ENCODE peak calls at places on chromosomes 13 and 19, in six cellular contexts. One of them, this sample, is unnamed.

GRCh38 chr13:69485991-69486592 is 621.5 kb upstream of the ATXN8OS start:
- DNase-seq in H1: no peak
- DNase-seq in K562: no peak
- DNase-seq in GM12878: no peak
- DNase-seq in HepG2: no peak
- DNase-seq in HCT116: no peak
- DNase-seq in this sample: no peak

GRCh38 chr13:35630551-35631275 is 154.2 kb upstream of the MAB21L1 start:
- DNase-seq in H1: no peak
- DNase-seq in K562: peak; percentile 12
- DNase-seq in GM12878: no peak
- DNase-seq in HepG2: peak; percentile 52
- DNase-seq in HCT116: peak; percentile 40
- DNase-seq in this sample: peak; percentile 15

GRCh38 chr13:94269557-94269956 is 209.9 kb downstream of the DCT start:
- DNase-seq in H1: no peak
- DNase-seq in K562: no peak
- DNase-seq in GM12878: no peak
- DNase-seq in HepG2: no peak
- DNase-seq in HCT116: no peak
- DNase-seq in this sample: no peak

GRCh38 chr13:113035209-113035800 is 66.3 kb downstream of the MCF2L start:
- DNase-seq in H1: no peak
- DNase-seq in K562: no peak
- DNase-seq in GM12878: no peak
- DNase-seq in HepG2: no peak
- DNase-seq in HCT116: no peak
- DNase-seq in this sample: no peak

GRCh38 chr13:78714717-78715116 is 55.8 kb upstream of the OBI1 start:
- DNase-seq in H1: no peak
- DNase-seq in K562: no peak
- DNase-seq in GM12878: no peak
- DNase-seq in HepG2: no peak
- DNase-seq in HCT116: no peak
- DNase-seq in this sample: no peak

GRCh38 chr13:110790371-110790770 is 76.9 kb downstream of the ING1 start:
- DNase-seq in H1: no peak
- DNase-seq in K562: no peak
- DNase-seq in GM12878: no peak
- DNase-seq in HepG2: no peak
- DNase-seq in HCT116: no peak
- DNase-seq in this sample: no peak

GRCh38 chr19:17112271-17112670 is 36.7 kb downstream of the MYO9B start:
- DNase-seq in H1: no peak
- DNase-seq in K562: no peak
- DNase-seq in GM12878: no peak
- DNase-seq in HepG2: no peak
- DNase-seq in HCT116: no peak
- DNase-seq in this sample: no peak

GRCh38 chr13:46211116-46211515 is 612 bp upstream of the LRRC63 start:
- DNase-seq in H1: no peak
- DNase-seq in K562: peak; percentile 85
- DNase-seq in GM12878: no peak
- DNase-seq in HepG2: no peak
- DNase-seq in HCT116: no peak
- DNase-seq in this sample: no peak

GRCh38 chr13:71218960-71219359 is 648.0 kb downstream of the DACH1 start:
- DNase-seq in H1: no peak
- DNase-seq in K562: no peak
- DNase-seq in GM12878: no peak
- DNase-seq in HepG2: peak; percentile 7
- DNase-seq in HCT116: no peak
- DNase-seq in this sample: peak; percentile 8

GRCh38 chr19:48454150-48454730 is 1.1 kb upstream of the KCNJ14 start:
- DNase-seq in H1: no peak
- DNase-seq in K562: no peak
- DNase-seq in GM12878: no peak
- DNase-seq in HepG2: no peak
- DNase-seq in HCT116: no peak
- DNase-seq in this sample: no peak

GRCh38 chr13:51148223-51148951 is 37.3 kb upstream of the C13orf42 start:
- DNase-seq in H1: peak; percentile 87
- DNase-seq in K562: no peak
- DNase-seq in GM12878: no peak
- DNase-seq in HepG2: no peak
- DNase-seq in HCT116: no peak
- DNase-seq in this sample: no peak

GRCh38 chr19:13091400-13092161 is 11.1 kb downstream of the LYL1 start:
- DNase-seq in H1: no peak
- DNase-seq in K562: no peak
- DNase-seq in GM12878: no peak
- DNase-seq in HepG2: no peak
- DNase-seq in HCT116: no peak
- DNase-seq in this sample: no peak

GRCh38 chr13:42883771-42884170 is 102.4 kb downstream of the FAM216B start:
- DNase-seq in H1: no peak
- DNase-seq in K562: no peak
- DNase-seq in GM12878: no peak
- DNase-seq in HepG2: no peak
- DNase-seq in HCT116: peak; percentile 2
- DNase-seq in this sample: no peak

GRCh38 chr19:10852098-10852800 is 4.0 kb downstream of the C19orf38 start:
- DNase-seq in H1: no peak
- DNase-seq in K562: no peak
- DNase-seq in GM12878: no peak
- DNase-seq in HepG2: peak; percentile 63
- DNase-seq in HCT116: no peak
- DNase-seq in this sample: no peak

GRCh38 chr19:58401825-58402433 is 6.5 kb downstream of the RNF225 start:
- DNase-seq in H1: no peak
- DNase-seq in K562: no peak
- DNase-seq in GM12878: no peak
- DNase-seq in HepG2: no peak
- DNase-seq in HCT116: no peak
- DNase-seq in this sample: no peak

GRCh38 chr19:19202707-19203011 is 555 bp downstream of the NR2C2AP start:
- DNase-seq in H1: no peak
- DNase-seq in K562: no peak
- DNase-seq in GM12878: no peak
- DNase-seq in HepG2: no peak
- DNase-seq in HCT116: no peak
- DNase-seq in this sample: no peak

GRCh38 chr13:102033316-102033715 is 368.5 kb downstream of the FGF14 start:
- DNase-seq in H1: no peak
- DNase-seq in K562: no peak
- DNase-seq in GM12878: no peak
- DNase-seq in HepG2: no peak
- DNase-seq in HCT116: no peak
- DNase-seq in this sample: no peak

GRCh38 chr13:31722684-31723083 is 16.6 kb upstream of the RXFP2 start:
- DNase-seq in H1: no peak
- DNase-seq in K562: no peak
- DNase-seq in GM12878: no peak
- DNase-seq in HepG2: no peak
- DNase-seq in HCT116: no peak
- DNase-seq in this sample: no peak

GRCh38 chr19:17830567-17831418 is 9.5 kb upstream of the INSL3 start:
- DNase-seq in H1: peak; percentile 93
- DNase-seq in K562: peak; percentile 92
- DNase-seq in GM12878: no peak
- DNase-seq in HepG2: no peak
- DNase-seq in HCT116: peak; percentile 91
- DNase-seq in this sample: peak; percentile 88

GRCh38 chr19:49217382-49217781 is 59.8 kb downstream of the TRPM4 start:
- DNase-seq in H1: no peak
- DNase-seq in K562: no peak
- DNase-seq in GM12878: no peak
- DNase-seq in HepG2: no peak
- DNase-seq in HCT116: no peak
- DNase-seq in this sample: no peak

GRCh38 chr13:41019027-41019487 is at the start of gene ELF1:
- DNase-seq in H1: no peak
- DNase-seq in K562: peak; percentile 84
- DNase-seq in GM12878: peak; percentile 88
- DNase-seq in HepG2: peak; percentile 65
- DNase-seq in HCT116: peak; percentile 85
- DNase-seq in this sample: no peak

GRCh38 chr19:13132471-13133166 is 14.6 kb downstream of the NACC1 start:
- DNase-seq in H1: no peak
- DNase-seq in K562: no peak
- DNase-seq in GM12878: no peak
- DNase-seq in HepG2: no peak
- DNase-seq in HCT116: no peak
- DNase-seq in this sample: no peak

GRCh38 chr19:1027953-1028902 is 1.8 kb downstream of the CNN2 start:
- DNase-seq in H1: no peak
- DNase-seq in K562: peak; percentile 80
- DNase-seq in GM12878: no peak
- DNase-seq in HepG2: peak; percentile 83
- DNase-seq in HCT116: peak; percentile 52
- DNase-seq in this sample: peak; percentile 87

GRCh38 chr19:47109541-47110375 is 3.8 kb downstream of the ZC3H4 start:
- DNase-seq in H1: no peak
- DNase-seq in K562: peak; percentile 85
- DNase-seq in GM12878: no peak
- DNase-seq in HepG2: no peak
- DNase-seq in HCT116: no peak
- DNase-seq in this sample: no peak
- TF ChIP-seq ZNF274 in H1: no peak
- TF ChIP-seq ZNF274 in K562: no peak
- TF ChIP-seq ZNF274 in GM12878: no peak
- TF ChIP-seq ZNF274 in HepG2: no peak
- TF ChIP-seq ZNF274 in HCT116: no peak
- TF ChIP-seq ZNF274 in this sample: no peak

GRCh38 chr19:47305309-47305751 is 4.3 kb upstream of the C5AR1 start:
- DNase-seq in H1: peak; percentile 51
- DNase-seq in K562: peak; percentile 83
- DNase-seq in GM12878: peak; percentile 62
- DNase-seq in HepG2: peak; percentile 81
- DNase-seq in HCT116: peak; percentile 61
- DNase-seq in this sample: peak; percentile 58
- TF ChIP-seq ZNF274 in H1: no peak
- TF ChIP-seq ZNF274 in K562: no peak
- TF ChIP-seq ZNF274 in GM12878: no peak
- TF ChIP-seq ZNF274 in HepG2: no peak
- TF ChIP-seq ZNF274 in HCT116: no peak
- TF ChIP-seq ZNF274 in this sample: no peak

DNA sequence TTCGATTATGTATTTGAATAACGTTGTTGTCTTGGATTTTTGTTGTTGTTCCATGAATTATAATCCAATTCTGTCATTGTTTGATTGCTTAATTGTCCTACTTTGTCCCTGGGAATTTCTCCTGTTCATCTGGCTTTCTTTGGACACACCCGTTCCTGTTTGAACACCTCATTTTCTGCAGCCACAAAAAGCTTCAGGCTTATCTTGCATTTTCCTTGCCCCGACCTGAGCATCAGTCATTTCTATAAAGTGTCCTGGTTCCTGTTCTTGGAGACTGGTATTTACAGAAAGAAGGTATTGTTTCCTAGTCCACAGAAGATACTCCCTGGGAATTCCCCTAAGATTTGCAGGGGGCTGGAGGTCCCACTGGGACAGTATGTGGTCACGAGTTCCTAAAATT is 731.8 kb upstream of the ARGLU1 start:
- DNase-seq in H1: no peak
- DNase-seq in K562: no peak
- DNase-seq in GM12878: no peak
- DNase-seq in HepG2: no peak
- DNase-seq in HCT116: no peak
- DNase-seq in this sample: no peak
- TF ChIP-seq ZNF274 in H1: no peak
- TF ChIP-seq ZNF274 in K562: no peak
- TF ChIP-seq ZNF274 in GM12878: no peak
- TF ChIP-seq ZNF274 in HepG2: no peak
- TF ChIP-seq ZNF274 in HCT116: no peak
- TF ChIP-seq ZNF274 in this sample: no peak

GRCh38 chr13:26557393-26558073 is at the start of gene WASF3:
- DNase-seq in H1: peak; percentile 73
- DNase-seq in K562: peak; percentile 84
- DNase-seq in GM12878: peak; percentile 3
- DNase-seq in HepG2: peak; percentile 73
- DNase-seq in HCT116: peak; percentile 38
- DNase-seq in this sample: peak; percentile 82
- TF ChIP-seq ZNF274 in H1: no peak
- TF ChIP-seq ZNF274 in K562: no peak
- TF ChIP-seq ZNF274 in GM12878: no peak
- TF ChIP-seq ZNF274 in HepG2: no peak
- TF ChIP-seq ZNF274 in HCT116: no peak
- TF ChIP-seq ZNF274 in this sample: no peak

GRCh38 chr19:35144600-35145436 is 1.8 kb downstream of the FXYD7 start:
- DNase-seq in H1: no peak
- DNase-seq in K562: peak; percentile 95
- DNase-seq in GM12878: no peak
- DNase-seq in HepG2: no peak
- DNase-seq in HCT116: no peak
- DNase-seq in this sample: peak; percentile 75
- TF ChIP-seq ZNF274 in H1: no peak
- TF ChIP-seq ZNF274 in K562: no peak
- TF ChIP-seq ZNF274 in GM12878: no peak
- TF ChIP-seq ZNF274 in HepG2: no peak
- TF ChIP-seq ZNF274 in HCT116: no peak
- TF ChIP-seq ZNF274 in this sample: no peak

GRCh38 chr19:3653865-3654513 is 27.4 kb upstream of the CACTIN start:
- DNase-seq in H1: no peak
- DNase-seq in K562: peak; percentile 33
- DNase-seq in GM12878: no peak
- DNase-seq in HepG2: no peak
- DNase-seq in HCT116: no peak
- DNase-seq in this sample: no peak
- TF ChIP-seq ZNF274 in H1: no peak
- TF ChIP-seq ZNF274 in K562: no peak
- TF ChIP-seq ZNF274 in GM12878: no peak
- TF ChIP-seq ZNF274 in HepG2: no peak
- TF ChIP-seq ZNF274 in HCT116: no peak
- TF ChIP-seq ZNF274 in this sample: no peak

DNA sequence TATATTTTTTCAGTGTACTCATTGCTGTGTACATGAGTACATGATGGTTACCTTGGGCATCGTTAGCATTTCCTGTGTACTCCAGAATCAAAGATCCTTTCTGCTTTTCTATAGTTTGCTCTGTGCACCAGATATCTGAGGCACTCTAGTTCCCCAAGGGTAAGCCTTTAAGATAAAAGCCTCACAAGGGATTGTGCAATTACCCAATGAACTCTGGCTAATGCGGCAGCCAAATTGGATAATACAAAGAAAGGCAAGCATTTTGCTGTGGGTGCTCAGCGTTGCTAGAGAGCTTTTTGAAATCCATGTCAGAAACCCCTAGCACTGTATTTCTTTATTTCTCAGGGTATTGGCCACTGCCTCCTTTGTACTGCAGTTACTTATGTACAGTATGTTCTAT is 2.9 kb downstream of the CYSLTR2 start:
- DNase-seq in H1: no peak
- DNase-seq in K562: no peak
- DNase-seq in GM12878: no peak
- DNase-seq in HepG2: peak; percentile 9
- DNase-seq in HCT116: no peak
- DNase-seq in this sample: no peak
- TF ChIP-seq ZNF274 in H1: no peak
- TF ChIP-seq ZNF274 in K562: no peak
- TF ChIP-seq ZNF274 in GM12878: no peak
- TF ChIP-seq ZNF274 in HepG2: no peak
- TF ChIP-seq ZNF274 in HCT116: no peak
- TF ChIP-seq ZNF274 in this sample: no peak